ENCODE peak calls at places on chromosomes 1 and 21, in seven cellular contexts. U is T-helper 2 cell; G is OCI-LY7; L is ureter; O is HFFc6; R is CD4-positive, alpha-beta T cell; M is kidney tubule cell. S is an unnamed sample.

GRCh38 chr21:43865471-43866181 is 603 bp downstream of the AGPAT3 start:
- DNase-seq in U (peak), G (no peak), L (no peak), O (no peak), R (peak), M (peak), S (peak)

GRCh38 chr1:34113362-34113761 is 51.7 kb downstream of the CSMD2 start:
- DNase-seq in U (no peak), G (peak), L (no peak), O (no peak), R (no peak), M (no peak), S (no peak)

GRCh38 chr1:64873576-64873975 is 92.8 kb downstream of the JAK1 start:
- DNase-seq in U (no peak), G (no peak), L (no peak), O (no peak), R (no peak), M (no peak), S (no peak)

GRCh38 chr1:178869114-178869697 is 1.7 kb downstream of the ANGPTL1 start:
- DNase-seq in U (no peak), G (no peak), L (no peak), O (peak), R (no peak), M (peak), S (no peak)

GRCh38 chr1:160797861-160798273 is 1.9 kb downstream of the LY9 start:
- DNase-seq in U (peak), G (peak), L (no peak), O (no peak), R (peak), M (no peak), S (peak)

GRCh38 chr1:115363171-115363570 is 25.1 kb upstream of the NGF start:
- DNase-seq in U (no peak), G (peak), L (no peak), O (no peak), R (no peak), M (no peak), S (no peak)

GRCh38 chr1:232393010-232393833 is 236.7 kb downstream of the SIPA1L2 start:
- DNase-seq in U (no peak), G (no peak), L (no peak), O (no peak), R (no peak), M (peak), S (no peak)

GRCh38 chr1:210882414-210883221 is 251.3 kb downstream of the KCNH1 start:
- DNase-seq in U (no peak), G (no peak), L (no peak), O (peak), R (no peak), M (peak), S (no peak)

GRCh38 chr21:35563885-35564451 is 496.4 kb downstream of the SETD4 start:
- DNase-seq in U (no peak), G (no peak), L (peak), O (peak), R (no peak), M (no peak), S (no peak)

GRCh38 chr1:243325305-243325890 is 69.6 kb downstream of the SDCCAG8 start:
- DNase-seq in U (no peak), G (peak), L (no peak), O (peak), R (no peak), M (peak), S (no peak)

GRCh38 chr1:193730017-193730416 is 543.6 kb upstream of the B3GALT2 start:
- DNase-seq in U (no peak), G (no peak), L (no peak), O (no peak), R (no peak), M (no peak), S (no peak)

GRCh38 chr1:197663178-197663953 is 111.9 kb downstream of the DENND1B start:
- DNase-seq in U (no peak), G (no peak), L (no peak), O (no peak), R (no peak), M (no peak), S (no peak)

GRCh38 chr1:1081311-1082238 is 7.5 kb upstream of the RNF223 start:
- DNase-seq in U (no peak), G (no peak), L (peak), O (no peak), R (no peak), M (no peak), S (no peak)

GRCh38 chr1:183609313-183609712 is 19.1 kb upstream of the NCF2 start:
- DNase-seq in U (no peak), G (peak), L (no peak), O (peak), R (no peak), M (peak), S (no peak)

GRCh38 chr1:34792424-34792823 is 375 bp upstream of the GJA4 start:
- DNase-seq in U (no peak), G (no peak), L (no peak), O (no peak), R (no peak), M (no peak), S (no peak)

GRCh38 chr1:206992815-206993214 is 22.6 kb upstream of the FCAMR start:
- DNase-seq in U (no peak), G (no peak), L (no peak), O (no peak), R (no peak), M (peak), S (no peak)

S was measured in T follicular helper cell.